ENCODE peak calls at places on chromosomes 4 and X, in four cellular contexts. P is upper lobe of right lung, N is stomach, V is endodermal cell. H is an unnamed sample. For H3K36me3, the result is how much of the 10 kb centered on the place peaks cover.

GRCh38 chr4:63529581-63529980 is 879.7 kb downstream of the TECRL start:
- DNase-seq in P (no peak), N (no peak), V (no peak), H (no peak)

GRCh38 chrX:635428-636192 is 5.0 kb downstream of the SHOX start:
- DNase-seq in P (no peak), N (no peak), V (peak), H (no peak)

GRCh38 chr4:171017596-171017995 is 795.6 kb upstream of the GALNTL6 start:
- DNase-seq in P (no peak), N (no peak), V (no peak), H (no peak)

GRCh38 chr4:100581337-100581736 is 63.5 kb upstream of the EMCN start:
- DNase-seq in P (no peak), N (no peak), V (no peak), H (no peak)

GRCh38 chr4:102345795-102346100 is 466 bp upstream of the SLC39A8 start:
- DNase-seq in P (no peak), N (no peak), V (no peak), H (no peak)

GRCh38 chr4:184684491-184685189 is 35.1 kb downstream of the PRIMPOL start:
- DNase-seq in P (no peak), N (peak), V (no peak), H (no peak)

GRCh38 chr4:73904491-73904890 is 35.3 kb downstream of the CXCL1 start:
- DNase-seq in P (no peak), N (no peak), V (no peak), H (no peak)

GRCh38 chrX:63930140-63930539 is 145.1 kb upstream of the ARHGEF9 start:
- DNase-seq in P (no peak), N (no peak), V (peak), H (no peak)

GRCh38 chr4:74615411-74615810 is 170.5 kb downstream of the AREG start:
- DNase-seq in P (no peak), N (no peak), V (no peak), H (no peak)

GRCh38 chr4:4269326-4269725 is 20.6 kb downstream of the LYAR start:
- DNase-seq in P (no peak), N (no peak), V (no peak), H (peak)

GRCh38 chr4:153335665-153336064 is 8.8 kb upstream of the MND1 start:
- DNase-seq in P (no peak), N (no peak), V (no peak), H (no peak)

GRCh38 chrX:1164322-1165288 is 47.8 kb downstream of the CRLF2 start:
- DNase-seq in P (peak), N (no peak), V (peak), H (no peak)

GRCh38 chr4:104500452-104500851 is 5.8 kb upstream of the CXXC4 start:
- DNase-seq in P (no peak), N (no peak), V (no peak), H (peak)

GRCh38 chrX:152601848-152602616 is 35.7 kb upstream of the GABRQ start:
- DNase-seq in P (no peak), N (no peak), V (peak), H (no peak)

GRCh38 chr4:97866821-97867556 is 276.3 kb downstream of the STPG2 start:
- DNase-seq in P (no peak), N (no peak), V (no peak), H (no peak)

GRCh38 chr4:160514126-160514525 is 1411.2 kb downstream of the RAPGEF2 start:
- DNase-seq in P (no peak), N (no peak), V (no peak), H (no peak)

GRCh38 chrX:130385520-130385919 is at the start of gene GPR119:
- DNase-seq in P (no peak), N (no peak), V (no peak), H (no peak)

GRCh38 chr4:135927651-135928050 is 1604.6 kb downstream of the PCDH18 start:
- DNase-seq in P (no peak), N (no peak), V (no peak), H (no peak)

GRCh38 chr4:94507281-94507680 is 55.5 kb downstream of the PDLIM5 start:
- DNase-seq in P (no peak), N (no peak), V (no peak), H (no peak)

GRCh38 chr4:94508841-94509240 is 57.1 kb downstream of the PDLIM5 start:
- DNase-seq in P (no peak), N (no peak), V (no peak), H (no peak)

GRCh38 chr4:94507708-94508107 is 56.0 kb downstream of the PDLIM5 start:
- DNase-seq in P (no peak), N (no peak), V (no peak), H (no peak)

GRCh38 chr4:94506822-94507221 is 55.1 kb downstream of the PDLIM5 start:
- DNase-seq in P (no peak), N (no peak), V (no peak), H (peak)

DNA sequence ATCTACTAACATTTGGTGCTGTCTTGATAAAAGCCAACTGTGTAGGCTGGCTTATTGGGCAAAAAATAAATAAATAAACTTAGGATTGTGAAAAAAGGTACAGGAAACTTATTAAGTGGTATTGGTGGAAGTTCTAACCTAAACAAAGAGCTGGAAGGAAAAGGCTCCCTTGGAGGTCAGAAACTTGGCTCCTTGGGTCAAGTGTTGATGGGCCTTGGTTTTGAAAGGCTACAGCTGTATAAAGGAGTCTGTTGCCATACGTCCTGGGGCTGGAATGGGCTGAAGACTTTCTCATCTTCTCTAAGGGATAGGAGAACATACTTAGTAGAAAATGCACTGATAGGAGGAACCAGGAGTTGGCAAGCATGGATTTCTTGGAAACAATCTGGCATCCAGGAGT is 56.5 kb downstream of the PDLIM5 start:
- DNase-seq in P (no peak), N (no peak), V (no peak), H (no peak)
- H3K27ac ChIP-seq in P (no peak), N (peak), V (no peak), H (peak)

GRCh38 chr4:107824367-107825071 is at the start of gene SGMS2:
- DNase-seq in P (peak), N (peak), V (peak), H (peak)
- H3K36me3 ChIP-seq in P (under half), N (under half), V (under half), H (under half)

GRCh38 chr4:147312376-147313046 is 168.4 kb upstream of the EDNRA start:
- DNase-seq in P (no peak), N (no peak), V (no peak), H (no peak)
- H3K27ac ChIP-seq in P (peak), N (no peak), V (no peak), H (no peak)

DNA sequence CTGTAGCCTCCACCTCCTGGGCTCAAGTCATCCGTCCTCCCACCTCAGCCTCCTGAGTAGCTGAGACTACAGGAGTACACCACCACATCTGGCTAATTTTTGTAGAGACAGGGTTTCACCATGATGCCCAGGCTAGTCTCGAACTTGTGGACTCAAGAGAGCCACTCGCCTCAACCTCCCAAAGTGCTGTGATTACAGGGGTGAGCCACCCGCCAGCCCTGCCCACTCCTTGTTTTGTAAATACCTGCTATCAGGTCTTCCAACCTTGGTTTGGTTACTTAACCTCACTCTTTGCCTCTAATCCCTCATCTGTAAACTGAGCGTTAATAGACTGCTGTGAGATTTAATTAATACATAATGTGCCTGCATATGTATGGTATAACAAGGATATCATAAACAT is 803 bp downstream of the CNGA1 start:
- DNase-seq in P (no peak), N (peak), V (no peak), H (no peak)
- H3K36me3 ChIP-seq in P (under half), N (under half), V (under half), H (under half)

H was measured in Peyer's patch.